ENCODE peak calls at places on chromosome 15, in five cellular contexts. One of them, this sample, is unnamed.

GRCh38 chr15:68868296-68868695 is 47.6 kb upstream of the ANP32A start:
- DNase-seq in psoas muscle: no peak
- DNase-seq in adrenal gland: no peak
- DNase-seq in WTC11: no peak
- DNase-seq in AG04450: no peak
- DNase-seq in this sample: no peak

GRCh38 chr15:66252411-66253295 is 897 bp downstream of the MEGF11 start:
- DNase-seq in AG04450: no peak
- DNase-seq in psoas muscle: peak; percentile 50
- DNase-seq in WTC11: peak; percentile 75
- DNase-seq in adrenal gland: peak; percentile 68
- DNase-seq in this sample: no peak

GRCh38 chr15:60690350-60690961 is 211.5 kb upstream of the ICE2 start:
- DNase-seq in WTC11: no peak
- DNase-seq in adrenal gland: no peak
- DNase-seq in psoas muscle: no peak
- DNase-seq in AG04450: no peak
- DNase-seq in this sample: no peak

GRCh38 chr15:80787238-80787805 is 8.2 kb downstream of the CEMIP start:
- DNase-seq in AG04450: no peak
- DNase-seq in adrenal gland: no peak
- DNase-seq in psoas muscle: no peak
- DNase-seq in WTC11: peak; percentile 23
- DNase-seq in this sample: no peak

GRCh38 chr15:62886431-62887071 is 156.0 kb upstream of the TPM1 start:
- DNase-seq in AG04450: no peak
- DNase-seq in adrenal gland: no peak
- DNase-seq in WTC11: peak; percentile 61
- DNase-seq in psoas muscle: no peak
- DNase-seq in this sample: no peak

GRCh38 chr15:52790941-52791751 is 1.0 kb upstream of the ONECUT1 start:
- DNase-seq in WTC11: peak; percentile 69
- DNase-seq in adrenal gland: no peak
- DNase-seq in AG04450: no peak
- DNase-seq in psoas muscle: no peak
- DNase-seq in this sample: no peak

GRCh38 chr15:73225358-73226015 is 143.3 kb downstream of the HCN4 start:
- DNase-seq in adrenal gland: no peak
- DNase-seq in AG04450: no peak
- DNase-seq in psoas muscle: no peak
- DNase-seq in WTC11: peak; percentile 24
- DNase-seq in this sample: no peak

GRCh38 chr15:60372223-60372622 is 25.6 kb downstream of the ANXA2 start:
- DNase-seq in psoas muscle: no peak
- DNase-seq in AG04450: no peak
- DNase-seq in WTC11: no peak
- DNase-seq in adrenal gland: no peak
- DNase-seq in this sample: no peak

GRCh38 chr15:29631076-29632070 is 190.9 kb downstream of the TJP1 start:
- DNase-seq in AG04450: no peak
- DNase-seq in adrenal gland: no peak
- DNase-seq in psoas muscle: no peak
- DNase-seq in WTC11: no peak
- DNase-seq in this sample: no peak

DNA sequence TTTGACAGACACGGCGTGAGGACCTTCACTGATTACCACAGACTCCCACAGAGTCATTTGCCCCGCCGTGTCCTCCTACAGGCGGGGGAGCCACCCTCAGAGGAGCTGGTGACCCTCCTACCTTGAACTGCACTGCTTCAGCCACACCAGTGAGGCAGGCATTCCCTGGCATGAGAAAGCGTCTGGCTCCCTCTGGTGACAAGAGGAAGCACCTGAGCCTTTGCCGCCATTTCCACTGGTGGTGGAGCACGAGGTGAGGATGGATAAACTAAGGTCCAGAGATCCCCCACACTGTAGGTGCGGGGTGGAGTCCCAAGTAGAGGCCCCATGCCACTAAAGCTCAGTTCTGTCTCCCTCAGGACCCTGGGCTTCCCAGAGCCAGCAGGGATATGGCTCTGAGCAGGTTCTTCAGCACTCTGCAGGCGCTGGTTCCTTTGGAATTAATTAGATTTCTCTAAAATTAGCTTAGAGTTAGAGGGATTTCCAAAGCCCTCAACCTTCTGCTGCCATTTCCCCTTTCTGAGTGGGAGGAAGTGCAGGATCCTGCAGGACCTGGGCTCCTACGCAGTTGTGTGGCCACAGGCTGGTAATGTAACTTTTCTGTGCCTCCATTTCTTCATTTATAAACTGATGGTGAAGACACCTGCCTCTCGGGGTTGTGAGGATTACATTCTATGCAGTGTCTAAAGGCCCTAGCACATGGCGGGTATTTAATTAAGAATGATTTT is 224.0 kb downstream of the SLCO3A1 start:
- DNase-seq in adrenal gland: peak; percentile 80
- DNase-seq in psoas muscle: peak; percentile 65
- DNase-seq in WTC11: peak; percentile 81
- DNase-seq in AG04450: no peak
- DNase-seq in this sample: no peak
- TF ChIP-seq CTCF in adrenal gland: peak; percentile 90
- TF ChIP-seq CTCF in psoas muscle: peak; percentile 73
- TF ChIP-seq CTCF in WTC11: peak; percentile 43
- TF ChIP-seq CTCF in AG04450: peak; percentile 77
- TF ChIP-seq CTCF in this sample: peak; percentile 78

GRCh38 chr15:89442671-89443307 is 53.6 kb downstream of the RHCG start:
- DNase-seq in adrenal gland: peak; percentile 37
- DNase-seq in WTC11: peak; percentile 94
- DNase-seq in psoas muscle: no peak
- DNase-seq in AG04450: no peak
- DNase-seq in this sample: no peak
- TF ChIP-seq CTCF in adrenal gland: peak; percentile 24
- TF ChIP-seq CTCF in WTC11: peak; percentile 91
- TF ChIP-seq CTCF in psoas muscle: peak; percentile 14
- TF ChIP-seq CTCF in AG04450: peak; percentile 61
- TF ChIP-seq CTCF in this sample: peak; percentile 12

DNA sequence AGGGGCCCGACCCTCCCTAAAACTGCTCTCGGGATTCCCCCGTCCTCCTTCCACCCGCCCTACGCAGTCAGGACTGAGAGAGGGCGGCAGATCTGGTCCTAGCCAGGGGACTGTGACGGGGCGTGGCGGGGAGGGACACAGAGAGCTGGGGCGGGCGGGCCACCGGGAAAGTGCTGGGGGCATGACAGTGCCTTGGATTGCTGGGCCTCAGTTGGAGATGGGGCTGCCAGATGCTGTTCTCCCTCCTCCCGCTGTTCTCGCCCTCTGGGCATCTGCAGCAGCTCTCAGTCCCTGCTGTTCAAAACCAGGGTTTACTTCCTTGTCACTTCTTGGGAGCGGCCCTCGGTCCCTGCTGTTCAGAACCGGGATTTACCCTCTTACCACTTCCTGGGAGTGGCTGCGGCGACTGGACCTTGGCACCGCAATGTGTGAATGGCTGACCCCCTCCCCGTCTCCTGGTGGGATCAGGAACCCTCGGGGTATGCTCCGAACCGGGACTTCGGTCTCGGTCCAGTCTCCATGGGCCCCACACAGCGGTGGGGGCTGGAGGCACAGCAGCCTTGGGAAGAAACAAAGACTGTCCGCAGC is 1.8 kb upstream of the RPP25 start:
- DNase-seq in adrenal gland: peak; percentile 50
- DNase-seq in WTC11: peak; percentile 50
- DNase-seq in AG04450: no peak
- DNase-seq in psoas muscle: peak; percentile 56
- DNase-seq in this sample: no peak
- TF ChIP-seq CTCF in adrenal gland: peak; percentile 28
- TF ChIP-seq CTCF in WTC11: no peak
- TF ChIP-seq CTCF in AG04450: no peak
- TF ChIP-seq CTCF in psoas muscle: peak; percentile 11
- TF ChIP-seq CTCF in this sample: peak; percentile 31

DNA sequence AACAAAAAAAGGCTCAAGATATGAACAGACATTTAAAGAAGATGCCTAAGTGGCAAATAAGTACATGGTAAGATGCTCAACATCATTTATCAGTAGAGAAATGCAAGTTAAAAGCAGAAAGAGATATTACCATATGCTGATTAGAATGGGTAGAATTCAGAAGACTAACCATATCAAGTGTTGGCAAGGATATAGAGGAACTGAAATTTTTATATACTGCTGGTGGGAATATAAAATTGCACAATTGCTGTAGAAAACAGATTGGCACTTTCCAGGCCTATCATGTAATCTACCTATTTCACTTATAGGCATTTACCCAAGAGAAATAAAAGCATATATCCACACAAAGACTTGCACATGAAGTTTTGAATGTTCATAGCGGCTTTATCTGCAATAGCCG is 17.1 kb downstream of the SLC28A1 start:
- DNase-seq in psoas muscle: no peak
- DNase-seq in WTC11: no peak
- DNase-seq in adrenal gland: no peak
- DNase-seq in AG04450: no peak
- DNase-seq in this sample: no peak
- TF ChIP-seq CTCF in psoas muscle: no peak
- TF ChIP-seq CTCF in WTC11: no peak
- TF ChIP-seq CTCF in adrenal gland: no peak
- TF ChIP-seq CTCF in AG04450: no peak
- TF ChIP-seq CTCF in this sample: no peak

This sample was measured in ascending aorta.